ENCODE peak calls at places on chromosomes 2 and 18, in four cellular contexts. H is globus pallidus, J is AG10803, U is DMS 273 treated with DMSO at 0.1 percent for 48 hours. G is an unnamed sample.

GRCh38 chr2:207296265-207296948 is 130.7 kb upstream of the KLF7 start:
- DNase-seq in H (no peak), J (no peak), U (no peak), G (no peak)

GRCh38 chr2:36698978-36699377 is 2.5 kb downstream of the VIT start:
- DNase-seq in H (no peak), J (peak), U (no peak), G (no peak)

GRCh38 chr2:237262838-237263771 is 150.9 kb downstream of the COL6A3 start:
- DNase-seq in H (no peak), J (peak), U (no peak), G (no peak)

GRCh38 chr2:62794791-62795190 is 89.3 kb downstream of the EHBP1 start:
- DNase-seq in H (no peak), J (peak), U (no peak), G (no peak)

GRCh38 chr2:199405241-199405640 is 52.5 kb downstream of the SATB2 start:
- DNase-seq in H (no peak), J (peak), U (no peak), G (no peak)

GRCh38 chr2:208781166-208781565 is 374.6 kb downstream of the PTH2R start:
- DNase-seq in H (no peak), J (no peak), U (no peak), G (no peak)

GRCh38 chr2:15588329-15588919 is 3.2 kb upstream of the DDX1 start:
- DNase-seq in H (peak), J (peak), U (peak), G (peak)

GRCh38 chr2:45938649-45939511 is 287.4 kb downstream of the PRKCE start:
- DNase-seq in H (no peak), J (peak), U (peak), G (no peak)

GRCh38 chr2:37713258-37713700 is 41.8 kb upstream of the CDC42EP3 start:
- DNase-seq in H (no peak), J (peak), U (no peak), G (no peak)

GRCh38 chr2:134491796-134492441 is 226.9 kb downstream of the TMEM163 start:
- DNase-seq in H (no peak), J (no peak), U (peak), G (peak)

GRCh38 chr2:235191933-235192332 is 240.1 kb downstream of the SH3BP4 start:
- DNase-seq in H (no peak), J (peak), U (no peak), G (peak)

GRCh38 chr2:102770506-102770905 is 8.7 kb downstream of the TMEM182 start:
- DNase-seq in H (no peak), J (peak), U (no peak), G (no peak)

GRCh38 chr2:234967201-234967873 is 15.5 kb downstream of the SH3BP4 start:
- DNase-seq in H (no peak), J (no peak), U (no peak), G (no peak)

GRCh38 chr2:16393483-16394071 is 272.1 kb downstream of the CYRIA start:
- DNase-seq in H (no peak), J (no peak), U (no peak), G (no peak)

GRCh38 chr18:24231773-24232735 is 93.2 kb downstream of the CABYR start:
- DNase-seq in H (no peak), J (peak), U (no peak), G (no peak)

GRCh38 chr2:236919209-236919608 is 166.5 kb upstream of the COPS8 start:
- DNase-seq in H (no peak), J (peak), U (no peak), G (no peak)

GRCh38 chr18:10791141-10791808 is 265.4 kb downstream of the NAPG start:
- DNase-seq in H (no peak), J (no peak), U (no peak), G (peak)

GRCh38 chr18:9992300-9992987 is 78.6 kb downstream of the VAPA start:
- DNase-seq in H (no peak), J (peak), U (no peak), G (no peak)

GRCh38 chr2:239463541-239464165 is 62.8 kb upstream of the HDAC4 start:
- DNase-seq in H (no peak), J (no peak), U (no peak), G (no peak)

GRCh38 chr2:1800716-1801388 is 56.5 kb upstream of the PXDN start:
- DNase-seq in H (no peak), J (no peak), U (no peak), G (no peak)

GRCh38 chr18:12312936-12313335 is 4.9 kb downstream of the TUBB6 start:
- DNase-seq in H (no peak), J (peak), U (no peak), G (no peak)

GRCh38 chr2:21317131-21317530 is 193.4 kb downstream of the TDRD15 start:
- DNase-seq in H (peak), J (no peak), U (no peak), G (peak)

GRCh38 chr2:31440764-31441163 is 26.2 kb upstream of the XDH start:
- DNase-seq in H (no peak), J (peak), U (no peak), G (peak)

GRCh38 chr18:2547477-2548087 is 23.7 kb downstream of the METTL4 start:
- DNase-seq in H (peak), J (peak), U (no peak), G (peak)

GRCh38 chr2:60556998-60557955 is 3.8 kb upstream of the BCL11A start:
- DNase-seq in H (no peak), J (no peak), U (no peak), G (no peak)

GRCh38 chr18:21391074-21391673 is 149.1 kb downstream of the GREB1L start:
- DNase-seq in H (no peak), J (peak), U (no peak), G (no peak)

GRCh38 chr18:78293940-78294401 is 685.6 kb upstream of the SALL3 start:
- DNase-seq in H (no peak), J (no peak), U (no peak), G (no peak)

GRCh38 chr18:75341267-75341666 is 86.2 kb downstream of the SMIM21 start:
- DNase-seq in H (no peak), J (peak), U (no peak), G (peak)

GRCh38 chr2:54558188-54558975 is 102.3 kb downstream of the SPTBN1 start:
- DNase-seq in H (no peak), J (peak), U (peak), G (no peak)

GRCh38 chr18:54130177-54130576 is 94.3 kb downstream of the MBD2 start:
- DNase-seq in H (no peak), J (peak), U (no peak), G (no peak)

GRCh38 chr2:174673876-174674275 is 76.3 kb upstream of the WIPF1 start:
- DNase-seq in H (no peak), J (peak), U (no peak), G (no peak)

GRCh38 chr2:44351088-44351487 is 10.2 kb downstream of the PREPL start:
- DNase-seq in H (no peak), J (peak), U (no peak), G (no peak)

GRCh38 chr2:172845008-172845670 is 109.5 kb downstream of the RAPGEF4 start:
- DNase-seq in H (no peak), J (peak), U (no peak), G (no peak)

GRCh38 chr2:60565472-60565871 is 12.0 kb upstream of the BCL11A start:
- DNase-seq in H (no peak), J (peak), U (no peak), G (no peak)

GRCh38 chr2:45823723-45824206 is 172.3 kb downstream of the PRKCE start:
- DNase-seq in H (peak), J (peak), U (peak), G (peak)

GRCh38 chr18:41744664-41745063 is 210.4 kb upstream of the PIK3C3 start:
- DNase-seq in H (no peak), J (no peak), U (no peak), G (no peak)

G was measured in Ammon's horn.